ENCODE peak calls at places on chromosomes 16 and 17, in nine cellular contexts. K is RWPE1; I is CD8-positive, alpha-beta T cell; A is anterior cingulate cortex; F is HTR-8/SVneo; D is cardiac fibroblast; H is nucleus accumbens; G is NCI-H2029; M is stimulated activated CD4-positive, alpha-beta T cell treated with anti-CD3 and anti-CD28 coated beads, Interleukin-15, amount 100 ng/mL, for 1 hour. R is an unnamed sample.

GRCh38 chr17:68101992-68102758 is 66.6 kb downstream of the KPNA2 start:
- DNase-seq in K (peak), I (peak), A (no peak), F (no peak), D (no peak), H (no peak), G (no peak), M (no peak), R (no peak)

GRCh38 chr16:17452931-17453330 is 17.8 kb downstream of the XYLT1 start:
- DNase-seq in K (no peak), I (no peak), A (no peak), F (no peak), D (no peak), H (no peak), G (no peak), M (no peak), R (no peak)

GRCh38 chr17:66165537-66166123 is 26.3 kb downstream of the CEP112 start:
- DNase-seq in K (peak), I (peak), A (no peak), F (peak), D (peak), H (no peak), G (peak), M (no peak), R (no peak)

GRCh38 chr16:16189842-16190241 is 33.5 kb downstream of the ABCC6 start:
- DNase-seq in K (no peak), I (no peak), A (no peak), F (no peak), D (no peak), H (no peak), G (no peak), M (no peak), R (no peak)

GRCh38 chr16:15494231-15494630 is 59.8 kb downstream of the BMERB1 start:
- DNase-seq in K (no peak), I (no peak), A (no peak), F (no peak), D (no peak), H (no peak), G (no peak), M (no peak), R (no peak)

GRCh38 chr16:75648265-75649076 is 898 bp downstream of the TERF2IP start:
- DNase-seq in K (peak), I (peak), A (peak), F (peak), D (peak), H (peak), G (peak), M (peak), R (peak)

GRCh38 chr16:60902114-60902513 is 1134.1 kb downstream of the CDH8 start:
- DNase-seq in K (no peak), I (no peak), A (no peak), F (no peak), D (no peak), H (no peak), G (no peak), M (no peak), R (no peak)

GRCh38 chr17:13476722-13477121 is 125.0 kb downstream of the HS3ST3A1 start:
- DNase-seq in K (no peak), I (no peak), A (no peak), F (no peak), D (peak), H (no peak), G (no peak), M (no peak), R (no peak)

GRCh38 chr16:30491744-30492308 is 19.3 kb downstream of the ITGAL start:
- DNase-seq in K (peak), I (peak), A (no peak), F (peak), D (peak), H (no peak), G (no peak), M (no peak), R (no peak)

GRCh38 chr17:68580236-68580903 is 20.8 kb downstream of the FAM20A start:
- DNase-seq in K (no peak), I (no peak), A (no peak), F (no peak), D (peak), H (no peak), G (no peak), M (no peak), R (no peak)

GRCh38 chr17:60086822-60087591 is 8.3 kb upstream of the HEATR6 start:
- DNase-seq in K (no peak), I (no peak), A (no peak), F (no peak), D (peak), H (no peak), G (no peak), M (no peak), R (no peak)

GRCh38 chr17:78745407-78746088 is 36.5 kb downstream of the CYTH1 start:
- DNase-seq in K (no peak), I (peak), A (no peak), F (peak), D (peak), H (no peak), G (no peak), M (no peak), R (no peak)

GRCh38 chr17:41773731-41774193 is 12.7 kb downstream of the JUP start:
- DNase-seq in K (no peak), I (no peak), A (peak), F (no peak), D (no peak), H (peak), G (no peak), M (no peak), R (no peak)

GRCh38 chr17:8826808-8827435 is 27.8 kb upstream of the MFSD6L start:
- DNase-seq in K (no peak), I (no peak), A (no peak), F (no peak), D (no peak), H (no peak), G (no peak), M (no peak), R (no peak)

GRCh38 chr17:16465861-16466338 is 26.1 kb downstream of the LRRC75A start:
- DNase-seq in K (no peak), I (no peak), A (no peak), F (no peak), D (no peak), H (no peak), G (peak), M (no peak), R (no peak)

GRCh38 chr16:11240636-11241473 is 15.1 kb downstream of the SOCS1 start:
- DNase-seq in K (no peak), I (no peak), A (no peak), F (no peak), D (no peak), H (no peak), G (peak), M (no peak), R (no peak)

GRCh38 chr17:40399185-40399584 is 18.5 kb downstream of the TOP2A start:
- DNase-seq in K (peak), I (no peak), A (no peak), F (peak), D (peak), H (no peak), G (peak), M (no peak), R (no peak)

GRCh38 chr17:78736526-78737079 is 45.5 kb downstream of the CYTH1 start:
- DNase-seq in K (peak), I (peak), A (no peak), F (no peak), D (no peak), H (no peak), G (peak), M (peak), R (peak)

GRCh38 chr17:78044280-78044835 is 84.2 kb downstream of the TMC6 start:
- DNase-seq in K (no peak), I (no peak), A (no peak), F (no peak), D (no peak), H (no peak), G (no peak), M (no peak), R (no peak)

GRCh38 chr17:7440823-7441174 is 1.5 kb downstream of the FGF11 start:
- DNase-seq in K (no peak), I (no peak), A (no peak), F (peak), D (peak), H (no peak), G (no peak), M (no peak), R (no peak)

GRCh38 chr16:75908301-75908700 is 182.0 kb upstream of the CPHXL start:
- DNase-seq in K (no peak), I (no peak), A (no peak), F (no peak), D (no peak), H (no peak), G (no peak), M (no peak), R (no peak)

GRCh38 chr16:75494696-75495601 is at the start of gene CHST6:
- DNase-seq in K (no peak), I (no peak), A (peak), F (peak), D (peak), H (peak), G (no peak), M (no peak), R (no peak)

GRCh38 chr16:85872666-85873561 is 26.0 kb upstream of the IRF8 start:
- DNase-seq in K (no peak), I (no peak), A (no peak), F (no peak), D (no peak), H (no peak), G (no peak), M (no peak), R (no peak)

GRCh38 chr17:38554430-38555350 is 51.1 kb downstream of the SRCIN1 start:
- DNase-seq in K (no peak), I (no peak), A (no peak), F (no peak), D (peak), H (no peak), G (peak), M (no peak), R (no peak)

GRCh38 chr16:24041834-24042631 is 206.2 kb downstream of the PRKCB start:
- DNase-seq in K (peak), I (peak), A (peak), F (peak), D (peak), H (peak), G (peak), M (peak), R (no peak)

GRCh38 chr17:1440921-1441320 is 15.1 kb downstream of the CRK start:
- DNase-seq in K (no peak), I (no peak), A (no peak), F (no peak), D (no peak), H (no peak), G (no peak), M (no peak), R (no peak)

GRCh38 chr17:64736804-64737492 is 74.8 kb upstream of the SMURF2 start:
- DNase-seq in K (no peak), I (peak), A (no peak), F (no peak), D (peak), H (no peak), G (peak), M (no peak), R (peak)

GRCh38 chr17:39814497-39814896 is 49.6 kb downstream of the IKZF3 start:
- DNase-seq in K (no peak), I (no peak), A (no peak), F (no peak), D (no peak), H (no peak), G (no peak), M (no peak), R (no peak)

GRCh38 chr17:58244958-58245357 is 6.6 kb downstream of the LPO start:
- DNase-seq in K (no peak), I (no peak), A (no peak), F (no peak), D (no peak), H (no peak), G (no peak), M (no peak), R (no peak)

R was measured in suprapubic skin.